ENCODE peak calls at places on chromosomes 7 and 10, in six cellular contexts. X is anterior cingulate cortex, L is H4, P is GM23338, C is A549, F is cardiac muscle cell. A is an unnamed sample.

GRCh38 chr10:48594371-48594770 is 10.5 kb downstream of the ARHGAP22 start:
- DNase-seq in X (no peak), L (no peak), P (no peak), C (no peak), F (no peak), A (no peak)

GRCh38 chr10:116606061-116606483 is 14.7 kb upstream of the PNLIPRP2 start:
- DNase-seq in X (no peak), L (no peak), P (no peak), C (no peak), F (no peak), A (no peak)

GRCh38 chr7:98618786-98619185 is 1.7 kb downstream of the NPTX2 start:
- DNase-seq in X (no peak), L (no peak), P (no peak), C (no peak), F (no peak), A (peak; percentile 13)

GRCh38 chr10:49359349-49360231 is 36.3 kb downstream of the DRGX start:
- DNase-seq in X (no peak), L (peak; percentile 13), P (peak; percentile 62), C (no peak), F (peak; percentile 71), A (peak; percentile 2)

GRCh38 chr7:50404392-50404791 is 45.8 kb downstream of the FIGNL1 start:
- DNase-seq in X (no peak), L (no peak), P (peak; percentile 45), C (no peak), F (no peak), A (no peak)

GRCh38 chr10:119466655-119467054 is 75.9 kb downstream of the RGS10 start:
- DNase-seq in X (no peak), L (peak; percentile 71), P (no peak), C (no peak), F (no peak), A (peak; percentile 62)

GRCh38 chr10:96334888-96335526 is 23.8 kb downstream of the OPALIN start:
- DNase-seq in X (peak; percentile 22), L (peak; percentile 37), P (peak; percentile 84), C (peak; percentile 71), F (peak; percentile 56), A (peak; percentile 44)

GRCh38 chr10:22229756-22230330 is 12.0 kb upstream of the EBLN1 start:
- DNase-seq in X (no peak), L (no peak), P (no peak), C (no peak), F (peak; percentile 38), A (no peak)

GRCh38 chr10:87771871-87772500 is 46.0 kb downstream of the ATAD1 start:
- DNase-seq in X (no peak), L (no peak), P (peak; percentile 69), C (peak; percentile 21), F (peak; percentile 59), A (peak; percentile 42)

GRCh38 chr7:110766874-110767273 is 324.1 kb upstream of the LRRN3 start:
- DNase-seq in X (no peak), L (no peak), P (peak; percentile 8), C (no peak), F (no peak), A (peak; percentile 35)

GRCh38 chr10:59905735-59906416 is 480 bp downstream of the CCDC6 start:
- DNase-seq in X (no peak), L (no peak), P (no peak), C (no peak), F (no peak), A (no peak)

GRCh38 chr7:157176771-157177170 is 38.0 kb downstream of the UBE3C start:
- DNase-seq in X (no peak), L (no peak), P (no peak), C (no peak), F (no peak), A (no peak)

GRCh38 chr10:11810313-11810766 is 12.8 kb upstream of the PROSER2 start:
- DNase-seq in X (no peak), L (peak; percentile 13), P (no peak), C (no peak), F (peak; percentile 48), A (peak; percentile 83)

GRCh38 chr7:111919690-111920179 is 286.5 kb downstream of the DOCK4 start:
- DNase-seq in X (no peak), L (peak; percentile 50), P (no peak), C (no peak), F (peak; percentile 13), A (peak; percentile 17)

GRCh38 chr7:4849390-4849789 is 12.4 kb downstream of the PAPOLB start:
- DNase-seq in X (no peak), L (no peak), P (peak; percentile 59), C (peak; percentile 21), F (peak; percentile 17), A (peak; percentile 8)

GRCh38 chr7:78165454-78165853 is 366.9 kb downstream of the PHTF2 start:
- DNase-seq in X (no peak), L (no peak), P (peak; percentile 56), C (no peak), F (no peak), A (no peak)

GRCh38 chr7:140645166-140645565 is 4.6 kb upstream of the DENND2A start:
- DNase-seq in X (no peak), L (no peak), P (peak; percentile 80), C (no peak), F (no peak), A (no peak)

GRCh38 chr7:50303894-50304157 is 690 bp upstream of the IKZF1 start:
- DNase-seq in X (no peak), L (no peak), P (peak; percentile 51), C (no peak), F (no peak), A (no peak)

GRCh38 chr7:135467207-135467711 is 42.6 kb downstream of the CNOT4 start:
- DNase-seq in X (no peak), L (no peak), P (no peak), C (peak; percentile 23), F (no peak), A (peak; percentile 93)

GRCh38 chr7:150340875-150341262 is 560 bp downstream of the RARRES2 start:
- DNase-seq in X (no peak), L (no peak), P (no peak), C (no peak), F (no peak), A (no peak)

GRCh38 chr7:99196536-99197288 is 11.2 kb downstream of the KPNA7 start:
- DNase-seq in X (no peak), L (no peak), P (peak; percentile 13), C (no peak), F (peak; percentile 21), A (peak; percentile 95)

GRCh38 chr7:79471283-79471682 is 17.8 kb upstream of the MAGI2 start:
- DNase-seq in X (no peak), L (no peak), P (no peak), C (no peak), F (peak; percentile 8), A (no peak)

GRCh38 chr10:1526427-1527055 is 210.8 kb downstream of the ADARB2 start:
- DNase-seq in X (no peak), L (peak; percentile 11), P (no peak), C (no peak), F (no peak), A (no peak)

GRCh38 chr7:129804301-129805085 is 148.3 kb downstream of the UBE2H start:
- DNase-seq in X (no peak), L (no peak), P (no peak), C (no peak), F (no peak), A (no peak)

GRCh38 chr7:71348751-71349415 is 216.9 kb downstream of the GALNT17 start:
- DNase-seq in X (no peak), L (peak; percentile 68), P (peak; percentile 28), C (no peak), F (no peak), A (peak; percentile 30)

GRCh38 chr10:124414077-124414476 is 4.6 kb downstream of the OAT start:
- DNase-seq in X (no peak), L (no peak), P (no peak), C (no peak), F (peak; percentile 76), A (no peak)

GRCh38 chr10:59181668-59182067 is 5.2 kb downstream of the PHYHIPL start:
- DNase-seq in X (no peak), L (peak; percentile 71), P (peak; percentile 78), C (peak; percentile 52), F (peak; percentile 78), A (peak; percentile 77)

GRCh38 chr7:99837649-99838361 is 10.0 kb downstream of the CYP3A43 start:
- DNase-seq in X (no peak), L (no peak), P (no peak), C (no peak), F (peak; percentile 15), A (peak; percentile 50)